ENCODE peak calls at places on chromosome 12, in ten cellular contexts. C, K, R, H, T, M, Q, E, D and V are unnamed samples.

GRCh38 chr12:124238886-124239285 is 56.0 kb upstream of the RFLNA start:
- DNase-seq in H (no peak), M (peak), C (peak), R (no peak), Q (no peak), K (no peak), T (no peak), D (no peak), E (no peak), V (no peak)

GRCh38 chr12:334114-334513 is 55.0 kb downstream of the KDM5A start:
- DNase-seq in C (no peak), Q (no peak), D (no peak), K (no peak), H (no peak), E (no peak), M (no peak), T (no peak), R (no peak), V (no peak)

GRCh38 chr12:130435331-130435730 is 97.6 kb downstream of the PIWIL1 start:
- DNase-seq in R (no peak), H (no peak), D (no peak), K (no peak), M (no peak), Q (no peak), E (no peak), C (no peak), T (no peak), V (no peak)

GRCh38 chr12:108800591-108800990 is 56.8 kb downstream of the SSH1 start:
- DNase-seq in E (no peak), Q (no peak), K (no peak), M (no peak), R (no peak), T (no peak), H (no peak), D (no peak), C (no peak), V (no peak)

GRCh38 chr12:54571166-54571856 is 17.1 kb downstream of the PPP1R1A start:
- DNase-seq in Q (peak), C (no peak), T (peak), M (no peak), D (no peak), R (no peak), K (no peak), E (no peak), H (no peak), V (no peak)

GRCh38 chr12:62006076-62006732 is 254.0 kb upstream of the USP15 start:
- DNase-seq in K (peak), T (peak), C (peak), E (no peak), H (no peak), M (peak), D (peak), Q (peak), R (peak), V (no peak)

GRCh38 chr12:102869571-102869970 is 47.5 kb downstream of the PAH start:
- DNase-seq in E (no peak), M (no peak), R (no peak), H (no peak), C (no peak), Q (no peak), D (no peak), K (no peak), T (no peak), V (no peak)

GRCh38 chr12:123391546-123392343 is 7.8 kb downstream of the KMT5A start:
- DNase-seq in R (no peak), H (no peak), Q (no peak), D (no peak), T (peak), E (no peak), K (no peak), C (no peak), M (no peak), V (no peak)

GRCh38 chr12:49331360-49332222 is 5.4 kb downstream of the C1QL4 start:
- DNase-seq in R (peak), Q (peak), D (no peak), E (peak), C (peak), H (no peak), M (peak), K (peak), T (peak), V (no peak)

GRCh38 chr12:17802657-17803641 is 287.0 kb downstream of the RERGL start:
- DNase-seq in K (no peak), Q (no peak), E (no peak), D (no peak), C (no peak), M (no peak), T (no peak), R (no peak), H (no peak), V (no peak)

GRCh38 chr12:104718581-104718980 is 239.5 kb downstream of the SLC41A2 start:
- DNase-seq in D (no peak), E (no peak), H (no peak), K (no peak), R (peak), T (peak), M (no peak), Q (no peak), C (no peak), V (no peak)

GRCh38 chr12:106601548-106601947 is 18.7 kb downstream of the RFX4 start:
- DNase-seq in E (no peak), R (no peak), H (no peak), C (no peak), M (no peak), T (no peak), D (no peak), K (no peak), Q (no peak), V (no peak)

GRCh38 chr12:94263905-94264655 is 115.7 kb downstream of the PLXNC1 start:
- DNase-seq in M (no peak), R (no peak), K (no peak), H (no peak), Q (no peak), E (peak), C (no peak), D (no peak), T (peak), V (no peak)

GRCh38 chr12:95607642-95608041 is 56.4 kb upstream of the USP44 start:
- DNase-seq in D (peak), M (peak), K (no peak), R (peak), Q (no peak), T (no peak), H (no peak), C (no peak), E (no peak), V (no peak)

GRCh38 chr12:112559784-112560183 is 141.0 kb downstream of the PTPN11 start:
- DNase-seq in M (no peak), H (no peak), C (no peak), K (peak), E (no peak), D (no peak), R (no peak), Q (no peak), T (no peak), V (no peak)

GRCh38 chr12:24488091-24488596 is 460.8 kb downstream of the BCAT1 start:
- DNase-seq in C (no peak), Q (no peak), M (no peak), H (no peak), T (no peak), E (no peak), D (no peak), K (no peak), R (no peak), V (no peak)

GRCh38 chr12:113310489-113310888 is 24.4 kb downstream of the SLC8B1 start:
- DNase-seq in T (no peak), M (no peak), C (no peak), K (peak), D (no peak), R (no peak), E (no peak), H (no peak), Q (no peak), V (no peak)

GRCh38 chr12:93223440-93224426 is 154.0 kb upstream of the NUDT4 start:
- DNase-seq in D (peak), R (peak), K (no peak), Q (no peak), H (no peak), T (peak), E (no peak), C (no peak), M (no peak), V (no peak)

GRCh38 chr12:110844551-110845395 is 2.0 kb upstream of the CCDC63 start:
- DNase-seq in M (no peak), H (no peak), C (no peak), Q (no peak), D (no peak), E (no peak), T (peak), R (no peak), K (no peak), V (no peak)

GRCh38 chr12:31807773-31808097 is 78.9 kb upstream of the AMN1 start:
- DNase-seq in E (no peak), K (no peak), M (no peak), H (no peak), D (no peak), R (no peak), T (no peak), C (no peak), Q (no peak), V (no peak)

GRCh38 chr12:118446247-118446646 is 69.9 kb downstream of the SUDS3 start:
- DNase-seq in R (no peak), D (no peak), K (no peak), C (no peak), Q (no peak), H (no peak), T (no peak), E (no peak), M (no peak), V (no peak)

GRCh38 chr12:53173085-53173715 is 7.3 kb upstream of the ZNF740 start:
- DNase-seq in K (peak), E (no peak), M (no peak), T (peak), D (no peak), Q (no peak), R (no peak), C (no peak), H (no peak), V (no peak)

GRCh38 chr12:1505151-1505450 is 89.3 kb downstream of the FBXL14 start:
- DNase-seq in C (no peak), Q (no peak), D (no peak), K (no peak), M (no peak), R (no peak), E (no peak), T (no peak), H (no peak), V (no peak)

GRCh38 chr12:10069099-10069498 is 29.7 kb downstream of the CLEC1A start:
- DNase-seq in K (peak), C (no peak), T (peak), M (peak), R (no peak), D (no peak), E (no peak), Q (no peak), H (no peak), V (no peak)

GRCh38 chr12:104181313-104181712 is 34.3 kb upstream of the TXNRD1 start:
- DNase-seq in D (no peak), H (no peak), E (no peak), M (no peak), K (peak), R (no peak), Q (no peak), T (peak), C (no peak), V (peak)

GRCh38 chr12:462936-463705 is 3.4 kb downstream of the B4GALNT3 start:
- DNase-seq in T (no peak), C (no peak), M (no peak), E (peak), H (no peak), R (peak), Q (no peak), D (peak), K (no peak), V (no peak)

GRCh38 chr12:99954724-99955123 is 30.0 kb downstream of the ANKS1B start:
- DNase-seq in T (no peak), D (no peak), Q (no peak), M (no peak), C (no peak), R (no peak), K (no peak), E (no peak), H (no peak), V (no peak)

GRCh38 chr12:3097186-3097804 is 20.1 kb downstream of the TSPAN9 start:
- DNase-seq in C (no peak), M (no peak), K (no peak), H (no peak), Q (peak), R (peak), D (peak), E (peak), T (no peak), V (no peak)

GRCh38 chr12:130559806-130560205 is 156.3 kb downstream of the RIMBP2 start:
- DNase-seq in R (no peak), T (no peak), H (no peak), K (no peak), M (no peak), C (no peak), Q (no peak), D (no peak), E (no peak), V (no peak)

GRCh38 chr12:57031228-57031670 is 14.9 kb upstream of the TAC3 start:
- DNase-seq in C (no peak), E (no peak), Q (peak), M (no peak), R (peak), T (no peak), H (no peak), D (peak), K (no peak), V (no peak)

GRCh38 chr12:84069699-84070098 is 842.9 kb downstream of the SLC6A15 start:
- DNase-seq in C (no peak), Q (no peak), H (no peak), T (peak), R (no peak), M (no peak), E (no peak), K (peak), D (no peak), V (no peak)

GRCh38 chr12:95788637-95789036 is 1.9 kb downstream of the NTN4 start:
- DNase-seq in C (no peak), H (no peak), R (no peak), D (no peak), K (peak), M (no peak), E (no peak), Q (no peak), T (peak), V (no peak)

GRCh38 chr12:115423546-115423987 is 739.6 kb upstream of the TBX3 start:
- DNase-seq in Q (no peak), E (no peak), C (peak), T (no peak), D (peak), H (no peak), R (no peak), M (no peak), K (no peak), V (no peak)

GRCh38 chr12:119229837-119230236 is 51.1 kb downstream of the HSPB8 start:
- DNase-seq in E (no peak), Q (peak), R (no peak), C (peak), M (peak), K (peak), D (peak), T (peak), H (no peak), V (no peak)

GRCh38 chr12:123139926-123140674 is 10.8 kb downstream of the PITPNM2 start:
- DNase-seq in Q (no peak), H (no peak), T (peak), K (peak), E (no peak), M (no peak), C (no peak), R (no peak), D (no peak), V (no peak)

GRCh38 chr12:77617818-77618217 is 212.9 kb upstream of the NAV3 start:
- DNase-seq in C (no peak), K (no peak), R (no peak), H (no peak), M (no peak), E (no peak), Q (no peak), T (no peak), D (no peak), V (no peak)

GRCh38 chr12:83042441-83043215 is 355.9 kb downstream of the TMTC2 start:
- DNase-seq in M (no peak), Q (no peak), T (peak), H (no peak), C (no peak), E (no peak), D (no peak), K (peak), R (no peak), V (no peak)

GRCh38 chr12:10540776-10541205 is 35.1 kb downstream of the EIF2S3B start:
- DNase-seq in D (no peak), M (no peak), R (no peak), C (no peak), K (peak), E (no peak), T (peak), Q (no peak), H (no peak), V (no peak)

GRCh38 chr12:77686760-77687159 is 143.9 kb upstream of the NAV3 start:
- DNase-seq in M (no peak), Q (peak), D (no peak), T (peak), R (peak), E (no peak), C (no peak), H (no peak), K (peak), V (no peak)